ENCODE peak calls at places on chromosome 13, in six cellular contexts. V is fibroblast of pulmonary artery, J is mucosa of descending colon, S is lower leg skin, R is left lung, K is GM23338. L is an unnamed sample.

GRCh38 chr13:114339779-114340534 is 25.7 kb downstream of the CHAMP1 start:
- DNase-seq in V (peak), J (no peak), S (no peak), R (no peak), K (peak), L (peak)

GRCh38 chr13:33865945-33866344 is 48.0 kb downstream of the RFC3 start:
- DNase-seq in V (no peak), J (no peak), S (no peak), R (no peak), K (no peak), L (no peak)

GRCh38 chr13:30618186-30618937 is 642 bp downstream of the USPL1 start:
- DNase-seq in V (no peak), J (peak), S (no peak), R (peak), K (no peak), L (peak)

GRCh38 chr13:32829676-32830091 is 186.5 kb upstream of the KL start:
- DNase-seq in V (peak), J (no peak), S (no peak), R (no peak), K (no peak), L (no peak)

GRCh38 chr13:76489299-76489698 is 396.9 kb downstream of the KCTD12 start:
- DNase-seq in V (no peak), J (no peak), S (no peak), R (no peak), K (no peak), L (no peak)

GRCh38 chr13:33363328-33363727 is 77.8 kb upstream of the STARD13 start:
- DNase-seq in V (no peak), J (no peak), S (no peak), R (no peak), K (no peak), L (no peak)

GRCh38 chr13:31898383-31899071 is 133.0 kb upstream of the FRY start:
- DNase-seq in V (no peak), J (no peak), S (no peak), R (no peak), K (no peak), L (no peak)

GRCh38 chr13:80341771-80342271 is 895 bp upstream of the SPRY2 start:
- DNase-seq in V (peak), J (peak), S (no peak), R (peak), K (peak), L (peak)

GRCh38 chr13:40562975-40563349 is 103.5 kb downstream of the FOXO1 start:
- DNase-seq in V (no peak), J (no peak), S (no peak), R (no peak), K (no peak), L (no peak)

GRCh38 chr13:67217914-67218313 is 12.2 kb downstream of the PCDH9 start:
- DNase-seq in V (no peak), J (no peak), S (no peak), R (no peak), K (no peak), L (no peak)

GRCh38 chr13:83992566-83993358 is 110.5 kb upstream of the SLITRK1 start:
- DNase-seq in V (no peak), J (no peak), S (no peak), R (no peak), K (no peak), L (no peak)

GRCh38 chr13:50129923-50130685 is 114.9 kb downstream of the KCNRG start:
- DNase-seq in V (peak), J (peak), S (no peak), R (no peak), K (peak), L (no peak)

GRCh38 chr13:97976551-97977375 is 23.3 kb downstream of the IPO5 start:
- DNase-seq in V (no peak), J (peak), S (no peak), R (no peak), K (peak), L (no peak)

GRCh38 chr13:23750383-23751121 is 138.6 kb downstream of the MIPEP start:
- DNase-seq in V (peak), J (no peak), S (no peak), R (no peak), K (no peak), L (no peak)

GRCh38 chr13:42788601-42789000 is 7.2 kb downstream of the FAM216B start:
- DNase-seq in V (no peak), J (no peak), S (no peak), R (no peak), K (no peak), L (no peak)

GRCh38 chr13:75319244-75319643 is 162.7 kb downstream of the TBC1D4 start:
- DNase-seq in V (no peak), J (no peak), S (no peak), R (no peak), K (no peak), L (no peak)

GRCh38 chr13:43432948-43433347 is 353.8 kb downstream of the ENOX1 start:
- DNase-seq in V (no peak), J (no peak), S (no peak), R (no peak), K (no peak), L (no peak)

GRCh38 chr13:43558312-43558711 is 228.5 kb downstream of the ENOX1 start:
- DNase-seq in V (peak), J (no peak), S (no peak), R (no peak), K (no peak), L (no peak)

GRCh38 chr13:33125821-33126570 is 109.8 kb downstream of the KL start:
- DNase-seq in V (peak), J (no peak), S (peak), R (no peak), K (peak), L (peak)

GRCh38 chr13:85693889-85694511 is 105.2 kb downstream of the SLITRK6 start:
- DNase-seq in V (no peak), J (no peak), S (no peak), R (no peak), K (peak), L (no peak)

GRCh38 chr13:100514788-100515409 is 73.7 kb downstream of the GGACT start:
- DNase-seq in V (peak), J (peak), S (peak), R (peak), K (peak), L (peak)

GRCh38 chr13:72652681-72653080 is 74.7 kb downstream of the MZT1 start:
- DNase-seq in V (peak), J (no peak), S (no peak), R (no peak), K (no peak), L (no peak)

GRCh38 chr13:87331178-87331577 is 340.0 kb upstream of the SLITRK5 start:
- DNase-seq in V (peak), J (no peak), S (peak), R (no peak), K (no peak), L (no peak)

GRCh38 chr13:78393286-78393685 is 210.1 kb downstream of the POU4F1 start:
- DNase-seq in V (no peak), J (no peak), S (no peak), R (no peak), K (no peak), L (no peak)

GRCh38 chr13:67155898-67156717 is 74.0 kb downstream of the PCDH9 start:
- DNase-seq in V (no peak), J (no peak), S (no peak), R (no peak), K (no peak), L (no peak)

GRCh38 chr13:89163081-89163480 is 1491.9 kb downstream of the SLITRK5 start:
- DNase-seq in V (no peak), J (no peak), S (no peak), R (no peak), K (no peak), L (no peak)

GRCh38 chr13:44231786-44232516 is 141.7 kb upstream of the SERP2 start:
- DNase-seq in V (peak), J (peak), S (peak), R (peak), K (peak), L (peak)

GRCh38 chr13:74250738-74251190 is 116.6 kb upstream of the KLF12 start:
- DNase-seq in V (peak), J (no peak), S (no peak), R (no peak), K (no peak), L (no peak)

GRCh38 chr13:80342541-80343371 is 1.8 kb upstream of the SPRY2 start:
- DNase-seq in V (peak), J (peak), S (peak), R (peak), K (peak), L (peak)

GRCh38 chr13:78022164-78022877 is 103.7 kb upstream of the EDNRB start:
- DNase-seq in V (peak), J (no peak), S (peak), R (peak), K (no peak), L (peak)

GRCh38 chr13:100673376-100673830 is 1.2 kb downstream of the TMTC4 start:
- DNase-seq in V (no peak), J (peak), S (no peak), R (no peak), K (peak), L (no peak)

GRCh38 chr13:76868451-76868850 is 17.8 kb downstream of the KCTD12 start:
- DNase-seq in V (no peak), J (no peak), S (no peak), R (no peak), K (no peak), L (no peak)

GRCh38 chr13:112875627-112876026 is 93.4 kb upstream of the MCF2L start:
- DNase-seq in V (no peak), J (peak), S (no peak), R (peak), K (no peak), L (no peak)

GRCh38 chr13:112873851-112874750 is 94.9 kb upstream of the MCF2L start:
- DNase-seq in V (peak), J (peak), S (peak), R (peak), K (peak), L (peak)

GRCh38 chr13:112876305-112877000 is 92.6 kb upstream of the MCF2L start:
- DNase-seq in V (no peak), J (peak), S (no peak), R (peak), K (no peak), L (no peak)

GRCh38 chr13:112877066-112877465 is 91.9 kb upstream of the MCF2L start:
- DNase-seq in V (no peak), J (peak), S (no peak), R (peak), K (no peak), L (no peak)

GRCh38 chr13:112874751-112875300 is 94.2 kb upstream of the MCF2L start:
- DNase-seq in V (no peak), J (peak), S (no peak), R (no peak), K (no peak), L (no peak)
- H3K4me3 ChIP-seq in V (no peak), J (no peak), S (no peak), R (no peak), K (no peak), L (no peak)

GRCh38 chr13:19596960-19597361 is 35.6 kb upstream of the TPTE2 start:
- DNase-seq in V (peak), J (no peak), S (no peak), R (no peak), K (no peak), L (no peak)

GRCh38 chr13:19592657-19593175 is 31.4 kb upstream of the TPTE2 start:
- DNase-seq in V (no peak), J (no peak), S (no peak), R (no peak), K (no peak), L (no peak)

GRCh38 chr13:19591864-19592263 is 30.5 kb upstream of the TPTE2 start:
- DNase-seq in V (no peak), J (no peak), S (no peak), R (no peak), K (no peak), L (no peak)

GRCh38 chr13:19597523-19597922 is 35.9 kb upstream of the MPHOSPH8 start:
- DNase-seq in V (no peak), J (no peak), S (no peak), R (no peak), K (no peak), L (no peak)

GRCh38 chr13:19596086-19596485 is 34.8 kb upstream of the TPTE2 start:
- DNase-seq in V (no peak), J (no peak), S (no peak), R (no peak), K (no peak), L (no peak)
- H3K4me3 ChIP-seq in V (no peak), J (no peak), S (no peak), R (no peak), K (no peak), L (no peak)

GRCh38 chr13:20473888-20474287 is 51.8 kb downstream of the CRYL1 start:
- DNase-seq in V (no peak), J (no peak), S (no peak), R (no peak), K (no peak), L (no peak)

GRCh38 chr13:20475927-20476691 is 49.5 kb downstream of the CRYL1 start:
- DNase-seq in V (no peak), J (peak), S (no peak), R (no peak), K (peak), L (peak)

GRCh38 chr13:20472531-20472930 is 53.1 kb downstream of the CRYL1 start:
- DNase-seq in V (no peak), J (no peak), S (no peak), R (no peak), K (no peak), L (no peak)

GRCh38 chr13:20474515-20474914 is 51.1 kb downstream of the CRYL1 start:
- DNase-seq in V (no peak), J (no peak), S (no peak), R (no peak), K (no peak), L (no peak)

DNA sequence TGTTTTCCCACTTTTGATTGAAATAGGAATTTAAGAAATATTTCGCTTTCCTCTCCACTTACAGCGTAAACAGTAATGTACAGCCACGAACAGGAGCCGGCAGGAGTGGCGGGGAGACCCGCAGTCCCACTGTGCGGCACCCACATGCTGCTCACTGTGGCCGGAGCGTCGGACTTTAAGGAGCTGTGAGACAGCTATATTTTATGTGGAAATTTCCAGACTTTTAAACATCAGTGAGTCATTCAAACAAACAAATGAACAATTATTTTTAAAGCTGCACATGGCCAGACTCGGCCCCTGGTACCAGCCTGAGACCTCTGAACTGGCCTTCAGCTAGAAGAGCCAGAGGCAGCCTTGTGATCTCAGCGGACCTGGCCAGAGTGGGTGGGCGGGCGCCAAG is 52.5 kb downstream of the CRYL1 start:
- DNase-seq in V (no peak), J (no peak), S (no peak), R (no peak), K (no peak), L (no peak)
- H3K4me3 ChIP-seq in V (no peak), J (no peak), S (no peak), R (no peak), K (no peak), L (no peak)

GRCh38 chr13:27924529-27925141 is 4.8 kb downstream of the PDX1 start:
- DNase-seq in V (no peak), J (no peak), S (no peak), R (no peak), K (peak), L (peak)
- H3K4me3 ChIP-seq in V (no peak), J (no peak), S (no peak), R (no peak), K (peak), L (no peak)

GRCh38 chr13:94309576-94309975 is 169.9 kb downstream of the DCT start:
- DNase-seq in V (no peak), J (no peak), S (no peak), R (no peak), K (no peak), L (no peak)

GRCh38 chr13:94309997-94310842 is 169.3 kb downstream of the DCT start:
- DNase-seq in V (peak), J (no peak), S (no peak), R (no peak), K (no peak), L (no peak)

GRCh38 chr13:94313321-94313720 is 166.2 kb downstream of the DCT start:
- DNase-seq in V (no peak), J (no peak), S (no peak), R (no peak), K (no peak), L (no peak)

GRCh38 chr13:94312511-94313191 is 166.8 kb downstream of the DCT start:
- DNase-seq in V (no peak), J (no peak), S (no peak), R (no peak), K (no peak), L (no peak)

GRCh38 chr13:94311893-94312292 is 167.6 kb downstream of the DCT start:
- DNase-seq in V (no peak), J (no peak), S (no peak), R (no peak), K (no peak), L (no peak)
- H3K4me3 ChIP-seq in V (no peak), J (no peak), S (no peak), R (no peak), K (no peak), L (no peak)

DNA sequence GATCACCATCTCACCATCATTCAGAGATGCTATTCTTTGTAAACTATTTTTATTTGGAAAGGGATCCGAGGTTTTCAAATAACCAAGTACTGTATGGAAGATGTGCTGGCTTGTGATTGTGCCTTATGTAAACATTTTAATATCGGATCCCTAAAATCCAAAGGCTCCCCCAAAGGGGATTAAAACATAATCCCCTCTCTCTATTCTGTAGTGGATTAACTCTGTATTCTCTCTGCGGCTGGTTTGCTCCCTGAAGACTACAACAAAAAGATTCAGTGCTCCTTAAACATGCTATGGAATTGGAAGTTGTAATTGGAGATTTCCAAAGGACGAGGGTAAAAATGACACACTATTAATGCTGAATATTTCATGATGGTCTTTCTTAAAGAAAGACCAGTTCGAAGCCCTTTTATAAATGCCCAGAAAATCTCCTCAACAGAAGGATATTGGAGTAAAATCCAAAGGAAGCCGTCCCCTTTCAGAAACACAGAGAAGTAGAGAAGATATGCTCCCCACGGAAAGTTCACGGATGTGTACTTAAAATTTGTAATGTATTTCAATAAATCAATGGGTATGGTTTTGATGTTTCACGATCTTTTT is 6.6 kb downstream of the MAB21L1 start:
- DNase-seq in V (no peak), J (no peak), S (no peak), R (no peak), K (no peak), L (no peak)
- H3K4me3 ChIP-seq in V (no peak), J (no peak), S (no peak), R (no peak), K (peak), L (no peak)

DNA sequence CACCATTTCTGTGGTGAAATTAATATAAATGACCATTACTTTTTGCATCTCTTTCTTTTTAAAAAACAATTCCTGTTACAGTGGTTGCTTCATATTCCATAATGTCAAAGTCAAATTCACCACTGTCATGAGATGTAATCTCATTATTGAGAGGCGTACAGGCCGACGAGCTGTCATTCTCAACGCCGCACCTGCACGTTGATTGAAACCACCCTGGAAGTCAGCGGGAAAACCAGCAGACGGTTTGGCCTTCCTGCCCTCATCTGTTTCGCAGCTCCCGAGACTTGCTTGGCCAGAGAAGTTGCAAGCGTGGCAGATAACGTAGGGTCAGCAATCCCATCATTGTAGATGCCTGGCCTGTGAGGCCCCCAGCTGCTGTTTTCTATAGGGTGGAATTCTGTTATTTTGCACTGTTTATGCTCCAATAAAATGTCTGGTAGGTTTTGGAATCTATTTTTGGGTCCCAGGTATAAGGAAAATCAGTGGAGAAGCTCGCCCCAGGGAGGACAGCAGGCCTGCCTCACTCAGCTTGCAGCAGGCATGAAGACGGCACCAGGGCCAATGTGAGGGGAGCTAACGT is 153.4 kb downstream of the SOX1 start:
- DNase-seq in V (no peak), J (no peak), S (no peak), R (no peak), K (no peak), L (no peak)
- H3K4me3 ChIP-seq in V (no peak), J (no peak), S (no peak), R (no peak), K (no peak), L (no peak)

DNA sequence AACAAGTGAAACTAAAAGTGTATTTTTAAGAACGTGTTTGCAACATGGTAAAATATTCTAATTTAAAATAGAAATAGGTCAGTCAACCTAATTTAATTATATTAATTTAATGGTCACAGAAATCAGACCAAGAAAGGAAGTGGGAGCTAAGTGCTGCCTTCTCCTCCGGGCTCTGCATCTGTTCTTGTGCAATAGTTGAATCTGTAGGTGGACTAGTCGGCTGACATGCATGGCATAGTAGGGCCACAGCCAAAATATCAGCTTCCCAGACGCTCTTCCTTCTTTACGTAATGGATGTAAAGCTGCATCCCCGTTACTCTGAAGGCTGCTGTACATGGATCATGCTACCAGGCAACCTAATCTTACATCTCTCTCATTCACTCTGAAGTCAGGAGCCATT is 47.3 kb downstream of the COL4A1 start:
- DNase-seq in V (no peak), J (no peak), S (no peak), R (no peak), K (no peak), L (no peak)
- H3K4me3 ChIP-seq in V (no peak), J (no peak), S (no peak), R (no peak), K (no peak), L (no peak)